ENCODE peak calls at places on chromosomes 11 and 22, in six cellular contexts. B is caudate nucleus, R is endothelial cell, J is adrenal gland, F is kidney glomerular epithelial cell, G is neural crest cell. P is an unnamed sample.

GRCh38 chr11:47523491-47524199 is 29.3 kb downstream of the CELF1 start:
- DNase-seq in B (no peak), R (no peak), J (peak; percentile 85), F (peak; percentile 66), G (no peak), P (peak; percentile 69)

GRCh38 chr22:37410174-37411055 is 16.9 kb downstream of the ELFN2 start:
- DNase-seq in B (no peak), R (no peak), J (no peak), F (no peak), G (no peak), P (no peak)

GRCh38 chr11:15793032-15793996 is 563.0 kb downstream of the SOX6 start:
- DNase-seq in B (no peak), R (no peak), J (no peak), F (peak; percentile 95), G (no peak), P (no peak)

GRCh38 chr11:74739546-74740270 is 8.5 kb upstream of the CHRDL2 start:
- DNase-seq in B (no peak), R (peak; percentile 55), J (peak; percentile 37), F (peak; percentile 48), G (peak; percentile 48), P (no peak)

GRCh38 chr11:45062115-45062514 is 84.3 kb upstream of the PRDM11 start:
- DNase-seq in B (no peak), R (no peak), J (no peak), F (no peak), G (no peak), P (no peak)

GRCh38 chr11:36487619-36488018 is 22.5 kb downstream of the TRAF6 start:
- DNase-seq in B (no peak), R (no peak), J (no peak), F (no peak), G (no peak), P (no peak)

GRCh38 chr11:67492801-67493547 is 10.1 kb downstream of the AIP start:
- DNase-seq in B (no peak), R (no peak), J (no peak), F (no peak), G (no peak), P (no peak)

GRCh38 chr11:67270256-67271211 is 4.3 kb downstream of the GRK2 start:
- DNase-seq in B (no peak), R (peak; percentile 67), J (peak; percentile 50), F (peak; percentile 90), G (no peak), P (no peak)

GRCh38 chr11:123351375-123351774 is 78.7 kb upstream of the GRAMD1B start:
- DNase-seq in B (peak; percentile 46), R (no peak), J (no peak), F (no peak), G (peak; percentile 3), P (peak; percentile 60)

GRCh38 chr22:22836635-22837034 is 51.0 kb upstream of the IGLL5 start:
- DNase-seq in B (no peak), R (no peak), J (no peak), F (no peak), G (no peak), P (no peak)

GRCh38 chr11:75474878-75475766 is 42.1 kb upstream of the KLHL35 start:
- DNase-seq in B (no peak), R (no peak), J (peak; percentile 61), F (no peak), G (peak; percentile 53), P (no peak)

GRCh38 chr11:7204778-7205177 is 46.9 kb upstream of the SYT9 start:
- DNase-seq in B (no peak), R (peak; percentile 12), J (no peak), F (no peak), G (no peak), P (no peak)

GRCh38 chr11:27471067-27471587 is 1.5 kb downstream of the LGR4 start:
- DNase-seq in B (no peak), R (peak; percentile 9), J (no peak), F (no peak), G (no peak), P (peak; percentile 59)

P was measured in C1 segment of cervical spinal cord.